ENCODE peak calls at places on chromosomes 1 and 21, in ten cellular contexts. Z is sciatic nerve; D is AML-193; P is ecto neural progenitor cell; E is hypothalamus; O is mesendoderm; W is choroid plexus epithelial cell; L is amygdala; A is germinal center; N is activated CD4-positive, alpha-beta T cell treated with anti-CD3 and anti-CD28 coated beads, Interleukin-2, amount 50 U/mL, for 24 hours. G is an unnamed sample.
A peak's percentile ranks its signal among the peaks of the same experiment; 100 is the strongest.

GRCh38 chr21:35231115-35231514 is 182.0 kb upstream of the RUNX1 start:
- DNase-seq in O (no peak), P (no peak), A (no peak), N (no peak), D (no peak), Z (no peak), W (peak; percentile 38), L (no peak), E (no peak), G (no peak)

GRCh38 chr1:200795151-200795550 is 56.5 kb downstream of the CAMSAP2 start:
- DNase-seq in O (no peak), N (no peak), D (no peak), A (no peak), P (no peak), Z (no peak), W (peak; percentile 60), E (no peak), L (no peak), G (no peak)

GRCh38 chr1:155125511-155125945 is 2.1 kb upstream of the EFNA1 start:
- DNase-seq in W (peak; percentile 11), E (peak; percentile 8), P (peak; percentile 53), L (no peak), A (no peak), D (no peak), N (no peak), O (peak; percentile 26), Z (peak; percentile 61), G (no peak)

GRCh38 chr1:192108143-192108542 is 50.1 kb upstream of the RGS18 start:
- DNase-seq in O (peak; percentile 60), L (no peak), E (no peak), A (no peak), D (no peak), P (no peak), W (no peak), N (no peak), Z (no peak), G (no peak)

GRCh38 chr1:32539584-32540571 is 651 bp downstream of the ZBTB8A start:
- DNase-seq in E (peak; percentile 25), L (no peak), D (no peak), W (peak; percentile 58), P (peak; percentile 72), N (no peak), O (peak; percentile 58), Z (no peak), A (peak; percentile 53), G (peak; percentile 24)

GRCh38 chr1:9314101-9314500 is 21.4 kb downstream of the SPSB1 start:
- DNase-seq in W (no peak), N (no peak), O (no peak), A (no peak), L (no peak), D (no peak), P (no peak), E (no peak), Z (no peak), G (no peak)

GRCh38 chr21:35324372-35325220 is 275.5 kb upstream of the RUNX1 start:
- DNase-seq in O (peak; percentile 39), E (no peak), A (no peak), D (no peak), L (no peak), P (no peak), N (no peak), W (peak; percentile 80), Z (no peak), G (peak; percentile 44)

GRCh38 chr1:173406783-173407230 is 70.3 kb upstream of the PRDX6 start:
- DNase-seq in Z (no peak), N (no peak), O (no peak), A (no peak), E (no peak), L (no peak), W (no peak), P (no peak), D (no peak), G (no peak)

GRCh38 chr1:201266774-201267173 is 16.5 kb upstream of the PKP1 start:
- DNase-seq in A (no peak), N (no peak), O (no peak), D (no peak), P (no peak), L (no peak), Z (no peak), W (peak; percentile 83), E (no peak), G (no peak)

GRCh38 chr1:67647036-67647798 is 37.8 kb upstream of the GADD45A start:
- DNase-seq in Z (no peak), O (peak; percentile 26), A (no peak), L (no peak), P (no peak), D (no peak), E (no peak), N (no peak), W (no peak), G (no peak)

GRCh38 chr1:3000671-3001470 is 20.4 kb upstream of the ACTRT2 start:
- DNase-seq in W (no peak), Z (peak; percentile 37), E (no peak), N (no peak), D (no peak), P (no peak), L (no peak), A (no peak), O (no peak), G (peak; percentile 54)

GRCh38 chr1:153795934-153796785 is 21.0 kb downstream of the SLC27A3 start:
- DNase-seq in D (no peak), N (no peak), L (no peak), P (peak; percentile 42), E (no peak), O (no peak), W (no peak), Z (no peak), A (no peak), G (peak; percentile 63)

GRCh38 chr1:74426208-74426932 is 86.0 kb downstream of the LRRC53 start:
- DNase-seq in N (no peak), D (no peak), Z (no peak), L (no peak), W (no peak), P (no peak), O (no peak), E (no peak), A (no peak), G (no peak)

GRCh38 chr21:33428669-33429068 is 25.5 kb downstream of the IFNGR2 start:
- DNase-seq in N (no peak), P (no peak), W (no peak), D (no peak), E (no peak), Z (no peak), O (no peak), A (no peak), L (no peak), G (no peak)

GRCh38 chr1:230067871-230068814 is 1.1 kb downstream of the GALNT2 start:
- DNase-seq in W (peak; percentile 39), L (no peak), Z (no peak), D (no peak), O (peak; percentile 68), E (no peak), N (no peak), P (peak; percentile 66), A (peak; percentile 24), G (peak; percentile 73)

GRCh38 chr1:3898994-3899775 is 887 bp downstream of the C1orf174 start:
- DNase-seq in O (peak; percentile 44), W (peak; percentile 7), A (no peak), L (no peak), Z (no peak), N (no peak), E (no peak), P (no peak), D (no peak), G (no peak)

GRCh38 chr21:19268634-19269138 is 865.1 kb upstream of the TMPRSS15 start:
- DNase-seq in P (no peak), O (no peak), E (no peak), N (no peak), W (no peak), L (no peak), Z (no peak), A (no peak), D (no peak), G (no peak)